ENCODE peak calls at places on chromosome 10, in ten cellular contexts. T is PC-3, V is lung, E is thyroid gland, P is cardiac muscle cell, C is tibial nerve, L is ovary, U is GM06990, X is mammary epithelial cell, M is heart right ventricle. Z is an unnamed sample. For H3K27me3, the result is how much of the 10 kb centered on the place peaks cover.

GRCh38 chr10:84195044-84195830 is 900 bp downstream of the CDHR1 start:
- DNase-seq in T (no peak), V (no peak), E (no peak), P (no peak), C (no peak), L (no peak), U (no peak), X (no peak), M (no peak), Z (no peak)

GRCh38 chr10:97673736-97674525 is 13.1 kb downstream of the AVPI1 start:
- DNase-seq in T (peak), V (no peak), E (no peak), P (no peak), C (peak), L (peak), U (no peak), X (peak), M (no peak), Z (no peak)

GRCh38 chr10:99528256-99528866 is 4.4 kb upstream of the NKX2-3 start:
- DNase-seq in T (no peak), V (no peak), E (no peak), P (no peak), C (no peak), L (no peak), U (no peak), X (no peak), M (no peak), Z (no peak)

GRCh38 chr10:104445359-104445758 is 91.7 kb downstream of the CFAP58 start:
- DNase-seq in T (peak), V (no peak), E (no peak), P (no peak), C (no peak), L (no peak), U (no peak), X (peak), M (no peak), Z (no peak)

GRCh38 chr10:97464226-97464625 is 18.3 kb downstream of the ZDHHC16 start:
- DNase-seq in T (no peak), V (no peak), E (no peak), P (no peak), C (no peak), L (no peak), U (no peak), X (no peak), M (no peak), Z (no peak)

GRCh38 chr10:32197423-32197822 is 141.2 kb upstream of the KIF5B start:
- DNase-seq in T (peak), V (no peak), E (no peak), P (no peak), C (no peak), L (no peak), U (no peak), X (no peak), M (no peak), Z (no peak)

GRCh38 chr10:92126100-92126650 is 164.7 kb downstream of the CPEB3 start:
- DNase-seq in T (peak), V (no peak), E (peak), P (no peak), C (no peak), L (no peak), U (no peak), X (peak), M (no peak), Z (no peak)

GRCh38 chr10:11611248-11612003 is at the start of gene USP6NL:
- DNase-seq in T (peak), V (peak), E (peak), P (peak), C (peak), L (peak), U (peak), X (peak), M (peak), Z (peak)

GRCh38 chr10:97792058-97792721 is 20.4 kb upstream of the SFRP5 start:
- DNase-seq in T (peak), V (peak), E (peak), P (peak), C (peak), L (peak), U (no peak), X (peak), M (peak), Z (peak)

GRCh38 chr10:114404171-114405010 is at the start of gene AFAP1L2:
- DNase-seq in T (peak), V (no peak), E (peak), P (peak), C (no peak), L (peak), U (no peak), X (peak), M (no peak), Z (no peak)
- H3K27me3 ChIP-seq in T (under half), V (under half), E (under half), P (under half), C (under half), L (under half), U (under half), X (under half), M (half or more), Z (under half)

DNA sequence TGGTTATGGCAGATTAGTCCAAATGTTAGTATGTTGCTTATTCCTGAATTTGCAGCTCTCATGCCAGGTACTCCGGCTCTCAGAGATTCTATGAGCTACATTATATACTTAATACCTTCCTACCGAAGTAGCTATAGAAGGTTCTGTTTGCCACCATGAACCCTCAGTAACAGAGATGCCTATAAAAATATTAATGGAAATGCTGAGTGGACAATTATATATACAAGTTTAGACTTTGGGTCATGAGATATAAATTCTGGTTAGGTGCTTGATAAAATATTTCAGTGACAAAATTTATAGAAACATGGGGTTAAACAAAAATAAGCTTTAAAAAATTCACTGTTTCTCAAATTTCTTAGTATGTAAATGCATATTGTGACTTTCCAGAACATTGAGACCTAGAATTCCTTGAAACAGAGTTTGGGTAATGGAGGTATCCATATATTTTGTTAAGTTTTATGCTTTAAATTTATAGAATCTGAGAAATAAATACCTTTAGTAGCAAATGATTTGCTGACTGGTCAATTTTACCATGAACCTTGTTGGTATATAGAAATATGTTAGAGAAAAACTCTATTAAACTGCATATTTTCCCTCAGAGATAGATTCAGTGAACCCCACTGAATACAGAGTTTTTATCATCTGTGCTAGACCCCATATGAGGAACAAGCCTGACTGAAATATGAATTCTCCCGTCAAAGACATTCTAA is 533.5 kb downstream of the SH2D4B start:
- DNase-seq in T (no peak), V (no peak), E (no peak), P (no peak), C (no peak), L (no peak), U (no peak), X (no peak), M (no peak), Z (no peak)
- H3K27me3 ChIP-seq in T (under half), V (under half), E (under half), P (under half), C (under half), L (under half), U (under half), X (under half), M (under half), Z (under half)

GRCh38 chr10:77002872-77003271 is 634.7 kb downstream of the KCNMA1 start:
- DNase-seq in T (no peak), V (no peak), E (no peak), P (no peak), C (no peak), L (no peak), U (no peak), X (no peak), M (no peak), Z (no peak)
- H3K27me3 ChIP-seq in T (under half), V (under half), E (under half), P (under half), C (under half), L (under half), U (under half), X (under half), M (under half), Z (under half)

DNA sequence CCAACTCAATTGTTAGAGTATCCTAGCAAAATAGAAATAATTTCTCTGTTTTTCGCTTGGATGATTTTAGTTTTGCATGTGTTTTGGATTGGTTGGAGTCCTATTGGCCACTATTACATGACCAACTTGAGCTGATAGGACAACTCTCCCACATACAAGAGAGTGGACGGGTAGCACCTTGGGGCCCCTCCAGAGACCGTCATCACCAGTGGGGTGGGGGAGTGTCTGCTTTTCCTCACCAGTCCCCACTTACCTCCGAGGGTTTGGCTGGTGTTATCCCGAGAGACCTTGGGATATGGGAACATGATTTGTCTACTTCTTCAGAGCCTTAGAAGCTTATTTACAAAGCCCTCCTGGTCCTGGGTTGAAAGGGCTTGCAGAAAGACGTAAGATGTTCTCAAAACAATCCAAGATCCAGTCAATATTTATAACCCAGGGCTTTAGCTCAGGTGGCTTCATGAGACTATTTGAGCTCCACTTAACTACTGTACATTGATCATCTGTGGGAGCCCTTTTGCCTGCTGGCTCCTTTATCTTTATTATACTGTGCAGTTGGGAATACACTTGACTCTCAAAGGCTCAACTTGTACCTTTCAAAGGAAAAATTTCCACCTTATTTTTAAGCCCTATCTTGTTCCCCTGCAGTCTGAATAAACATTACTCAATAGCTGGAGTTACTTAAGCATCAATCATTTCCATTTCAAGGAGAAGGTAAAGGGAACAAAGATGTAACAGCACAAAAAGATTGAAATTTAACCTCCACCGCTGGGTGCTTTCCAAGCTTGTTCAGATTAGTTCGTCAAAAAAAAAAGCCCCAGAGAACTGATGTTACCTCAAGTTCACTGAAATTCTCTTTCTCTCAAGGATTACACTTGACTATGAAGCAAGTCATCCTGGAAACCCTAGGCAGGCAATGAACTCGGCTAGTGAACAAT is 119.7 kb downstream of the WDR11 start:
- DNase-seq in T (no peak), V (peak), E (no peak), P (no peak), C (no peak), L (peak), U (no peak), X (no peak), M (no peak), Z (no peak)
- H3K27me3 ChIP-seq in T (under half), V (under half), E (under half), P (under half), C (under half), L (under half), U (under half), X (under half), M (half or more), Z (under half)

GRCh38 chr10:71461917-71462641 is 65.4 kb downstream of the CDH23 start:
- DNase-seq in T (no peak), V (no peak), E (no peak), P (no peak), C (no peak), L (no peak), U (no peak), X (no peak), M (no peak), Z (no peak)

GRCh38 chr10:71462642-71462935 is 65.9 kb downstream of the CDH23 start:
- DNase-seq in T (no peak), V (no peak), E (no peak), P (no peak), C (no peak), L (no peak), U (no peak), X (no peak), M (no peak), Z (no peak)

GRCh38 chr10:71460615-71461014 is 63.9 kb downstream of the CDH23 start:
- DNase-seq in T (no peak), V (no peak), E (no peak), P (no peak), C (no peak), L (no peak), U (no peak), X (no peak), M (no peak), Z (no peak)

GRCh38 chr10:71463111-71463510 is 66.4 kb downstream of the CDH23 start:
- DNase-seq in T (no peak), V (no peak), E (no peak), P (no peak), C (no peak), L (no peak), U (no peak), X (no peak), M (no peak), Z (no peak)

GRCh38 chr10:71461457-71461856 is 64.7 kb downstream of the CDH23 start:
- DNase-seq in T (no peak), V (no peak), E (no peak), P (no peak), C (no peak), L (no peak), U (no peak), X (no peak), M (no peak), Z (no peak)
- H3K27me3 ChIP-seq in T (under half), V (under half), E (under half), P (under half), C (under half), L (under half), U (under half), X (under half), M (under half), Z (under half)

GRCh38 chr10:21494221-21495001 is 31.1 kb downstream of the SKIDA1 start:
- DNase-seq in T (no peak), V (no peak), E (peak), P (peak), C (no peak), L (peak), U (peak), X (no peak), M (no peak), Z (no peak)

GRCh38 chr10:21497177-21497807 is 28.2 kb downstream of the SKIDA1 start:
- DNase-seq in T (peak), V (peak), E (peak), P (peak), C (peak), L (peak), U (no peak), X (peak), M (peak), Z (peak)

GRCh38 chr10:21495002-21495685 is 30.3 kb downstream of the SKIDA1 start:
- DNase-seq in T (no peak), V (no peak), E (peak), P (no peak), C (no peak), L (peak), U (peak), X (no peak), M (no peak), Z (peak)

GRCh38 chr10:21496285-21497176 is 29.0 kb downstream of the SKIDA1 start:
- DNase-seq in T (peak), V (peak), E (peak), P (peak), C (no peak), L (peak), U (peak), X (peak), M (peak), Z (peak)

GRCh38 chr10:21495686-21496284 is 29.7 kb downstream of the SKIDA1 start:
- DNase-seq in T (peak), V (peak), E (peak), P (peak), C (peak), L (peak), U (peak), X (peak), M (peak), Z (peak)
- H3K27me3 ChIP-seq in T (under half), V (under half), E (under half), P (under half), C (under half), L (under half), U (under half), X (under half), M (half or more), Z (under half)